ENCODE peak calls at places on chromosome 6, in four cellular contexts. One of them, this sample, is unnamed.

GRCh38 chr6:23559587-23560343 is 566.2 kb upstream of the NRSN1 start:
- DNase-seq in lower lobe of right lung: no peak
- DNase-seq in RWPE1: no peak
- DNase-seq in HS-5: no peak
- DNase-seq in this sample: no peak

GRCh38 chr6:112228480-112229332 is 25.7 kb downstream of the LAMA4 start:
- DNase-seq in lower lobe of right lung: no peak
- DNase-seq in RWPE1: no peak
- DNase-seq in HS-5: no peak
- DNase-seq in this sample: no peak

GRCh38 chr6:25629202-25629584 is 22.8 kb upstream of the SCGN start:
- DNase-seq in lower lobe of right lung: no peak
- DNase-seq in RWPE1: no peak
- DNase-seq in HS-5: no peak
- DNase-seq in this sample: no peak

GRCh38 chr6:169789146-169789943 is 37.9 kb downstream of the ERMARD start:
- DNase-seq in lower lobe of right lung: no peak
- DNase-seq in RWPE1: peak; percentile 17
- DNase-seq in HS-5: no peak
- DNase-seq in this sample: no peak

GRCh38 chr6:37794825-37795224 is 24.7 kb upstream of the ZFAND3 start:
- DNase-seq in lower lobe of right lung: no peak
- DNase-seq in RWPE1: no peak
- DNase-seq in HS-5: peak; percentile 26
- DNase-seq in this sample: no peak

GRCh38 chr6:21348462-21349195 is 244.9 kb upstream of the SOX4 start:
- DNase-seq in lower lobe of right lung: peak; percentile 53
- DNase-seq in RWPE1: no peak
- DNase-seq in HS-5: peak; percentile 20
- DNase-seq in this sample: no peak

GRCh38 chr6:118542184-118542952 is 5.7 kb upstream of the PLN start:
- DNase-seq in lower lobe of right lung: no peak
- DNase-seq in RWPE1: no peak
- DNase-seq in HS-5: no peak
- DNase-seq in this sample: no peak

GRCh38 chr6:151374024-151374423 is 17.3 kb downstream of the ZBTB2 start:
- DNase-seq in lower lobe of right lung: no peak
- DNase-seq in RWPE1: peak; percentile 19
- DNase-seq in HS-5: no peak
- DNase-seq in this sample: no peak

GRCh38 chr6:17397764-17398194 is 4.4 kb downstream of the CAP2 start:
- DNase-seq in lower lobe of right lung: no peak
- DNase-seq in RWPE1: no peak
- DNase-seq in HS-5: no peak
- DNase-seq in this sample: no peak

GRCh38 chr6:161480416-161481165 is 206.7 kb upstream of the AGPAT4 start:
- DNase-seq in lower lobe of right lung: no peak
- DNase-seq in RWPE1: no peak
- DNase-seq in HS-5: no peak
- DNase-seq in this sample: no peak

GRCh38 chr6:55175078-55175777 is 913 bp downstream of the HCRTR2 start:
- DNase-seq in lower lobe of right lung: no peak
- DNase-seq in RWPE1: no peak
- DNase-seq in HS-5: no peak
- DNase-seq in this sample: no peak

GRCh38 chr6:32218167-32218566 is 5.7 kb downstream of the NOTCH4 start:
- DNase-seq in lower lobe of right lung: no peak
- DNase-seq in RWPE1: no peak
- DNase-seq in HS-5: no peak
- DNase-seq in this sample: no peak

GRCh38 chr6:158081657-158081935 is 86.5 kb downstream of the SERAC1 start:
- DNase-seq in lower lobe of right lung: peak; percentile 77
- DNase-seq in RWPE1: no peak
- DNase-seq in HS-5: no peak
- DNase-seq in this sample: no peak

GRCh38 chr6:158645064-158646022 is 800 bp upstream of the DYNLT1 start:
- DNase-seq in lower lobe of right lung: no peak
- DNase-seq in RWPE1: no peak
- DNase-seq in HS-5: no peak
- DNase-seq in this sample: no peak

GRCh38 chr6:28474441-28475219 is 31.3 kb upstream of the ZSCAN23 start:
- DNase-seq in lower lobe of right lung: no peak
- DNase-seq in RWPE1: peak; percentile 40
- DNase-seq in HS-5: peak; percentile 90
- DNase-seq in this sample: no peak

GRCh38 chr6:148306287-148306686 is 36.4 kb upstream of the SASH1 start:
- DNase-seq in lower lobe of right lung: no peak
- DNase-seq in RWPE1: no peak
- DNase-seq in HS-5: no peak
- DNase-seq in this sample: no peak

GRCh38 chr6:130365166-130366010 is 429 bp upstream of the TMEM200A start:
- DNase-seq in lower lobe of right lung: peak; percentile 58
- DNase-seq in RWPE1: peak; percentile 50
- DNase-seq in HS-5: no peak
- DNase-seq in this sample: peak; percentile 59

GRCh38 chr6:108080010-108080780 is 5.7 kb upstream of the OSTM1 start:
- DNase-seq in lower lobe of right lung: no peak
- DNase-seq in RWPE1: no peak
- DNase-seq in HS-5: no peak
- DNase-seq in this sample: no peak

GRCh38 chr6:44972710-44973109 is 355.4 kb upstream of the RUNX2 start:
- DNase-seq in lower lobe of right lung: no peak
- DNase-seq in RWPE1: no peak
- DNase-seq in HS-5: no peak
- DNase-seq in this sample: no peak

GRCh38 chr6:21085643-21086042 is 507.9 kb upstream of the SOX4 start:
- DNase-seq in lower lobe of right lung: no peak
- DNase-seq in RWPE1: no peak
- DNase-seq in HS-5: no peak
- DNase-seq in this sample: no peak

GRCh38 chr6:136031982-136032381 is 180.5 kb downstream of the PDE7B start:
- DNase-seq in lower lobe of right lung: no peak
- DNase-seq in RWPE1: peak; percentile 38
- DNase-seq in HS-5: no peak
- DNase-seq in this sample: no peak

GRCh38 chr6:148577687-148578488 is 168.9 kb upstream of the UST start:
- DNase-seq in lower lobe of right lung: peak; percentile 86
- DNase-seq in RWPE1: peak; percentile 68
- DNase-seq in HS-5: peak; percentile 30
- DNase-seq in this sample: no peak

GRCh38 chr6:144321839-144322591 is 36.9 kb downstream of the UTRN start:
- DNase-seq in lower lobe of right lung: no peak
- DNase-seq in RWPE1: no peak
- DNase-seq in HS-5: peak; percentile 36
- DNase-seq in this sample: no peak

GRCh38 chr6:83853178-83853967 is at the start of gene RIPPLY2:
- DNase-seq in lower lobe of right lung: peak; percentile 39
- DNase-seq in RWPE1: no peak
- DNase-seq in HS-5: no peak
- DNase-seq in this sample: peak; percentile 48

GRCh38 chr6:141685416-141685815 is 447.3 kb upstream of the GJE1 start:
- DNase-seq in lower lobe of right lung: no peak
- DNase-seq in RWPE1: no peak
- DNase-seq in HS-5: peak; percentile 9
- DNase-seq in this sample: no peak

GRCh38 chr6:167881327-167881726 is 54.6 kb downstream of the AFDN start:
- DNase-seq in lower lobe of right lung: no peak
- DNase-seq in RWPE1: no peak
- DNase-seq in HS-5: no peak
- DNase-seq in this sample: no peak

GRCh38 chr6:17892097-17892686 is 95.2 kb downstream of the KIF13A start:
- DNase-seq in lower lobe of right lung: no peak
- DNase-seq in RWPE1: no peak
- DNase-seq in HS-5: no peak
- DNase-seq in this sample: no peak

GRCh38 chr6:144158133-144158532 is 7.8 kb downstream of the STX11 start:
- DNase-seq in lower lobe of right lung: no peak
- DNase-seq in RWPE1: peak; percentile 41
- DNase-seq in HS-5: peak; percentile 81
- DNase-seq in this sample: no peak

GRCh38 chr6:44188819-44189218 is 27.9 kb upstream of the MYMX start:
- DNase-seq in lower lobe of right lung: no peak
- DNase-seq in RWPE1: no peak
- DNase-seq in HS-5: no peak
- DNase-seq in this sample: no peak

GRCh38 chr6:168648240-168648639 is 207.3 kb downstream of the SMOC2 start:
- DNase-seq in lower lobe of right lung: peak; percentile 65
- DNase-seq in RWPE1: no peak
- DNase-seq in HS-5: no peak
- DNase-seq in this sample: no peak

GRCh38 chr6:52162940-52163908 is 23.0 kb upstream of the IL17A start:
- DNase-seq in lower lobe of right lung: no peak
- DNase-seq in RWPE1: peak; percentile 31
- DNase-seq in HS-5: no peak
- DNase-seq in this sample: no peak

GRCh38 chr6:77106992-77107391 is 356.3 kb downstream of the HTR1B start:
- DNase-seq in lower lobe of right lung: no peak
- DNase-seq in RWPE1: no peak
- DNase-seq in HS-5: no peak
- DNase-seq in this sample: no peak

GRCh38 chr6:166952122-166952521 is 4.2 kb downstream of the RNASET2 start:
- DNase-seq in lower lobe of right lung: no peak
- DNase-seq in RWPE1: no peak
- DNase-seq in HS-5: no peak
- DNase-seq in this sample: no peak

GRCh38 chr6:125377621-125378020 is 75.9 kb upstream of the HDDC2 start:
- DNase-seq in lower lobe of right lung: no peak
- DNase-seq in RWPE1: no peak
- DNase-seq in HS-5: peak; percentile 74
- DNase-seq in this sample: no peak

GRCh38 chr6:75526502-75527127 is 33.0 kb upstream of the FILIP1 start:
- DNase-seq in lower lobe of right lung: no peak
- DNase-seq in RWPE1: peak; percentile 52
- DNase-seq in HS-5: peak; percentile 52
- DNase-seq in this sample: no peak